ENCODE peak calls at places on chromosomes 4 and X, in nine cellular contexts. One of them, this sample, is unnamed.

GRCh38 chr4:150683775-150684350 is 101.9 kb downstream of the MAB21L2 start:
- DNase-seq in hypothalamus: no peak
- DNase-seq in G401: no peak
- DNase-seq in fibroblast of lung: no peak
- DNase-seq in ELF-1: no peak
- DNase-seq in heart left ventricle: no peak
- DNase-seq in pancreas: no peak
- DNase-seq in foreskin melanocyte: peak
- DNase-seq in KBM-7: no peak
- DNase-seq in this sample: no peak

GRCh38 chr4:181944527-181944926 is 298.7 kb upstream of the TENM3 start:
- DNase-seq in foreskin melanocyte: no peak
- DNase-seq in hypothalamus: no peak
- DNase-seq in fibroblast of lung: no peak
- DNase-seq in ELF-1: no peak
- DNase-seq in KBM-7: no peak
- DNase-seq in heart left ventricle: no peak
- DNase-seq in pancreas: no peak
- DNase-seq in G401: no peak
- DNase-seq in this sample: no peak

GRCh38 chr4:38752393-38752961 is 30.3 kb downstream of the TLR10 start:
- DNase-seq in foreskin melanocyte: no peak
- DNase-seq in heart left ventricle: no peak
- DNase-seq in pancreas: no peak
- DNase-seq in KBM-7: peak
- DNase-seq in fibroblast of lung: peak
- DNase-seq in ELF-1: peak
- DNase-seq in hypothalamus: no peak
- DNase-seq in G401: no peak
- DNase-seq in this sample: no peak

GRCh38 chrX:3320471-3321046 is 25.9 kb downstream of the MXRA5 start:
- DNase-seq in KBM-7: no peak
- DNase-seq in ELF-1: no peak
- DNase-seq in fibroblast of lung: no peak
- DNase-seq in foreskin melanocyte: no peak
- DNase-seq in G401: no peak
- DNase-seq in hypothalamus: no peak
- DNase-seq in pancreas: no peak
- DNase-seq in heart left ventricle: no peak
- DNase-seq in this sample: no peak

GRCh38 chrX:40809210-40809609 is 73.9 kb upstream of the MED14 start:
- DNase-seq in hypothalamus: no peak
- DNase-seq in heart left ventricle: no peak
- DNase-seq in KBM-7: no peak
- DNase-seq in foreskin melanocyte: no peak
- DNase-seq in pancreas: no peak
- DNase-seq in fibroblast of lung: peak
- DNase-seq in ELF-1: no peak
- DNase-seq in G401: no peak
- DNase-seq in this sample: no peak

GRCh38 chr4:164997941-164998340 is 20.5 kb upstream of the TRIM61 start:
- DNase-seq in pancreas: no peak
- DNase-seq in heart left ventricle: no peak
- DNase-seq in hypothalamus: no peak
- DNase-seq in G401: no peak
- DNase-seq in foreskin melanocyte: peak
- DNase-seq in fibroblast of lung: no peak
- DNase-seq in KBM-7: no peak
- DNase-seq in ELF-1: no peak
- DNase-seq in this sample: no peak

GRCh38 chr4:183469327-183469726 is 24.9 kb downstream of the CDKN2AIP start:
- DNase-seq in G401: no peak
- DNase-seq in pancreas: no peak
- DNase-seq in ELF-1: no peak
- DNase-seq in fibroblast of lung: no peak
- DNase-seq in heart left ventricle: no peak
- DNase-seq in KBM-7: no peak
- DNase-seq in hypothalamus: no peak
- DNase-seq in foreskin melanocyte: no peak
- DNase-seq in this sample: no peak

GRCh38 chr4:112923514-112923913 is 125.9 kb upstream of the ANK2 start:
- DNase-seq in pancreas: no peak
- DNase-seq in G401: no peak
- DNase-seq in foreskin melanocyte: no peak
- DNase-seq in hypothalamus: no peak
- DNase-seq in ELF-1: no peak
- DNase-seq in fibroblast of lung: no peak
- DNase-seq in heart left ventricle: no peak
- DNase-seq in KBM-7: no peak
- DNase-seq in this sample: no peak

GRCh38 chrX:20315140-20315539 is 48.4 kb upstream of the RPS6KA3 start:
- DNase-seq in pancreas: no peak
- DNase-seq in foreskin melanocyte: no peak
- DNase-seq in ELF-1: peak
- DNase-seq in KBM-7: peak
- DNase-seq in heart left ventricle: no peak
- DNase-seq in G401: no peak
- DNase-seq in hypothalamus: no peak
- DNase-seq in fibroblast of lung: no peak
- DNase-seq in this sample: no peak

GRCh38 chr4:4853371-4853823 is 6.1 kb upstream of the MSX1 start:
- DNase-seq in foreskin melanocyte: no peak
- DNase-seq in heart left ventricle: no peak
- DNase-seq in KBM-7: no peak
- DNase-seq in hypothalamus: no peak
- DNase-seq in ELF-1: no peak
- DNase-seq in G401: no peak
- DNase-seq in fibroblast of lung: no peak
- DNase-seq in pancreas: no peak
- DNase-seq in this sample: no peak

GRCh38 chr4:83316459-83317170 is 18.0 kb downstream of the HPSE start:
- DNase-seq in fibroblast of lung: no peak
- DNase-seq in KBM-7: peak
- DNase-seq in foreskin melanocyte: no peak
- DNase-seq in hypothalamus: no peak
- DNase-seq in G401: no peak
- DNase-seq in pancreas: no peak
- DNase-seq in ELF-1: no peak
- DNase-seq in heart left ventricle: no peak
- DNase-seq in this sample: no peak

GRCh38 chr4:166875821-166876220 is 358.5 kb downstream of the SPOCK3 start:
- DNase-seq in pancreas: no peak
- DNase-seq in foreskin melanocyte: no peak
- DNase-seq in KBM-7: no peak
- DNase-seq in ELF-1: no peak
- DNase-seq in fibroblast of lung: no peak
- DNase-seq in heart left ventricle: no peak
- DNase-seq in hypothalamus: no peak
- DNase-seq in G401: no peak
- DNase-seq in this sample: no peak

GRCh38 chr4:55849724-55850123 is 3.7 kb upstream of the EXOC1 start:
- DNase-seq in KBM-7: no peak
- DNase-seq in pancreas: no peak
- DNase-seq in fibroblast of lung: no peak
- DNase-seq in ELF-1: no peak
- DNase-seq in foreskin melanocyte: no peak
- DNase-seq in G401: no peak
- DNase-seq in hypothalamus: no peak
- DNase-seq in heart left ventricle: no peak
- DNase-seq in this sample: no peak

GRCh38 chr4:154577324-154577723 is 13.2 kb downstream of the FGA start:
- DNase-seq in fibroblast of lung: no peak
- DNase-seq in G401: no peak
- DNase-seq in heart left ventricle: no peak
- DNase-seq in pancreas: no peak
- DNase-seq in KBM-7: no peak
- DNase-seq in hypothalamus: no peak
- DNase-seq in foreskin melanocyte: no peak
- DNase-seq in ELF-1: no peak
- DNase-seq in this sample: no peak